ENCODE peak calls at places on chromosomes 6 and 20, in ten cellular contexts. One of them, this sample, is unnamed.

GRCh38 chr6:148502083-148502772 is 159.6 kb downstream of the SASH1 start:
- DNase-seq in renal cortical epithelial cell: no peak
- DNase-seq in kidney tubule cell: no peak
- DNase-seq in activated CD8-positive, alpha-beta memory T cell treated with anti-CD3 and anti-CD28 coated beads for 1 hour: no peak
- DNase-seq in fibroblast of the conjunctiva: peak
- DNase-seq in HS-5: no peak
- DNase-seq in heart left ventricle: no peak
- DNase-seq in cardiac fibroblast: peak
- DNase-seq in coronary artery: no peak
- DNase-seq in GM10248: no peak
- DNase-seq in this sample: no peak

GRCh38 chr6:39887692-39888450 is 46.4 kb downstream of the MOCS1 start:
- DNase-seq in renal cortical epithelial cell: peak
- DNase-seq in kidney tubule cell: peak
- DNase-seq in activated CD8-positive, alpha-beta memory T cell treated with anti-CD3 and anti-CD28 coated beads for 1 hour: no peak
- DNase-seq in fibroblast of the conjunctiva: peak
- DNase-seq in HS-5: peak
- DNase-seq in heart left ventricle: peak
- DNase-seq in cardiac fibroblast: peak
- DNase-seq in coronary artery: peak
- DNase-seq in GM10248: no peak
- DNase-seq in this sample: no peak

GRCh38 chr6:155201461-155202226 is 62.2 kb upstream of the CLDN20 start:
- DNase-seq in renal cortical epithelial cell: peak
- DNase-seq in kidney tubule cell: peak
- DNase-seq in activated CD8-positive, alpha-beta memory T cell treated with anti-CD3 and anti-CD28 coated beads for 1 hour: no peak
- DNase-seq in fibroblast of the conjunctiva: peak
- DNase-seq in HS-5: peak
- DNase-seq in heart left ventricle: no peak
- DNase-seq in cardiac fibroblast: peak
- DNase-seq in coronary artery: no peak
- DNase-seq in GM10248: no peak
- DNase-seq in this sample: no peak

GRCh38 chr6:122620902-122621301 is 10.7 kb downstream of the PKIB start:
- DNase-seq in renal cortical epithelial cell: no peak
- DNase-seq in kidney tubule cell: peak
- DNase-seq in activated CD8-positive, alpha-beta memory T cell treated with anti-CD3 and anti-CD28 coated beads for 1 hour: no peak
- DNase-seq in fibroblast of the conjunctiva: no peak
- DNase-seq in HS-5: peak
- DNase-seq in heart left ventricle: no peak
- DNase-seq in cardiac fibroblast: no peak
- DNase-seq in coronary artery: no peak
- DNase-seq in GM10248: no peak
- DNase-seq in this sample: no peak

GRCh38 chr20:19828233-19828632 is 70.2 kb downstream of the RIN2 start:
- DNase-seq in renal cortical epithelial cell: peak
- DNase-seq in kidney tubule cell: peak
- DNase-seq in activated CD8-positive, alpha-beta memory T cell treated with anti-CD3 and anti-CD28 coated beads for 1 hour: no peak
- DNase-seq in fibroblast of the conjunctiva: no peak
- DNase-seq in HS-5: no peak
- DNase-seq in heart left ventricle: no peak
- DNase-seq in cardiac fibroblast: peak
- DNase-seq in coronary artery: no peak
- DNase-seq in GM10248: peak
- DNase-seq in this sample: peak

GRCh38 chr20:58542411-58543095 is 27.4 kb upstream of the APCDD1L start:
- DNase-seq in renal cortical epithelial cell: peak
- DNase-seq in kidney tubule cell: peak
- DNase-seq in activated CD8-positive, alpha-beta memory T cell treated with anti-CD3 and anti-CD28 coated beads for 1 hour: no peak
- DNase-seq in fibroblast of the conjunctiva: no peak
- DNase-seq in HS-5: no peak
- DNase-seq in heart left ventricle: no peak
- DNase-seq in cardiac fibroblast: peak
- DNase-seq in coronary artery: no peak
- DNase-seq in GM10248: no peak
- DNase-seq in this sample: no peak

GRCh38 chr20:7703436-7703835 is 236.8 kb downstream of the HAO1 start:
- DNase-seq in renal cortical epithelial cell: no peak
- DNase-seq in kidney tubule cell: no peak
- DNase-seq in activated CD8-positive, alpha-beta memory T cell treated with anti-CD3 and anti-CD28 coated beads for 1 hour: no peak
- DNase-seq in fibroblast of the conjunctiva: no peak
- DNase-seq in HS-5: no peak
- DNase-seq in heart left ventricle: no peak
- DNase-seq in cardiac fibroblast: no peak
- DNase-seq in coronary artery: no peak
- DNase-seq in GM10248: no peak
- DNase-seq in this sample: no peak

GRCh38 chr20:45306431-45306982 is at the start of gene RBPJL:
- DNase-seq in renal cortical epithelial cell: no peak
- DNase-seq in kidney tubule cell: no peak
- DNase-seq in activated CD8-positive, alpha-beta memory T cell treated with anti-CD3 and anti-CD28 coated beads for 1 hour: peak
- DNase-seq in fibroblast of the conjunctiva: no peak
- DNase-seq in HS-5: no peak
- DNase-seq in heart left ventricle: no peak
- DNase-seq in cardiac fibroblast: no peak
- DNase-seq in coronary artery: no peak
- DNase-seq in GM10248: peak
- DNase-seq in this sample: no peak

GRCh38 chr6:900716-901605 is 208.0 kb upstream of the EXOC2 start:
- DNase-seq in renal cortical epithelial cell: peak
- DNase-seq in kidney tubule cell: peak
- DNase-seq in activated CD8-positive, alpha-beta memory T cell treated with anti-CD3 and anti-CD28 coated beads for 1 hour: no peak
- DNase-seq in fibroblast of the conjunctiva: no peak
- DNase-seq in HS-5: no peak
- DNase-seq in heart left ventricle: no peak
- DNase-seq in cardiac fibroblast: no peak
- DNase-seq in coronary artery: no peak
- DNase-seq in GM10248: no peak
- DNase-seq in this sample: no peak

GRCh38 chr6:30689022-30689865 is 1.5 kb downstream of the NRM start:
- DNase-seq in renal cortical epithelial cell: no peak
- DNase-seq in kidney tubule cell: no peak
- DNase-seq in activated CD8-positive, alpha-beta memory T cell treated with anti-CD3 and anti-CD28 coated beads for 1 hour: no peak
- DNase-seq in fibroblast of the conjunctiva: no peak
- DNase-seq in HS-5: no peak
- DNase-seq in heart left ventricle: no peak
- DNase-seq in cardiac fibroblast: no peak
- DNase-seq in coronary artery: no peak
- DNase-seq in GM10248: no peak
- DNase-seq in this sample: no peak

GRCh38 chr6:157045831-157046454 is 268.8 kb downstream of the ARID1B start:
- DNase-seq in renal cortical epithelial cell: peak
- DNase-seq in kidney tubule cell: peak
- DNase-seq in activated CD8-positive, alpha-beta memory T cell treated with anti-CD3 and anti-CD28 coated beads for 1 hour: no peak
- DNase-seq in fibroblast of the conjunctiva: peak
- DNase-seq in HS-5: peak
- DNase-seq in heart left ventricle: no peak
- DNase-seq in cardiac fibroblast: peak
- DNase-seq in coronary artery: no peak
- DNase-seq in GM10248: no peak
- DNase-seq in this sample: no peak

GRCh38 chr20:63552481-63553249 is 1.3 kb upstream of the FNDC11 start:
- DNase-seq in renal cortical epithelial cell: no peak
- DNase-seq in kidney tubule cell: peak
- DNase-seq in activated CD8-positive, alpha-beta memory T cell treated with anti-CD3 and anti-CD28 coated beads for 1 hour: no peak
- DNase-seq in fibroblast of the conjunctiva: no peak
- DNase-seq in HS-5: no peak
- DNase-seq in heart left ventricle: no peak
- DNase-seq in cardiac fibroblast: no peak
- DNase-seq in coronary artery: no peak
- DNase-seq in GM10248: no peak
- DNase-seq in this sample: peak

GRCh38 chr20:63056236-63057132 is 49.7 kb upstream of the BHLHE23 start:
- DNase-seq in renal cortical epithelial cell: no peak
- DNase-seq in kidney tubule cell: no peak
- DNase-seq in activated CD8-positive, alpha-beta memory T cell treated with anti-CD3 and anti-CD28 coated beads for 1 hour: peak
- DNase-seq in fibroblast of the conjunctiva: no peak
- DNase-seq in HS-5: no peak
- DNase-seq in heart left ventricle: no peak
- DNase-seq in cardiac fibroblast: peak
- DNase-seq in coronary artery: peak
- DNase-seq in GM10248: peak
- DNase-seq in this sample: no peak

GRCh38 chr20:33816191-33816590 is 5.0 kb downstream of the CHMP4B start:
- DNase-seq in renal cortical epithelial cell: no peak
- DNase-seq in kidney tubule cell: no peak
- DNase-seq in activated CD8-positive, alpha-beta memory T cell treated with anti-CD3 and anti-CD28 coated beads for 1 hour: no peak
- DNase-seq in fibroblast of the conjunctiva: no peak
- DNase-seq in HS-5: no peak
- DNase-seq in heart left ventricle: no peak
- DNase-seq in cardiac fibroblast: no peak
- DNase-seq in coronary artery: no peak
- DNase-seq in GM10248: no peak
- DNase-seq in this sample: no peak

GRCh38 chr6:147135211-147135672 is 69.0 kb upstream of the STXBP5 start:
- DNase-seq in renal cortical epithelial cell: peak
- DNase-seq in kidney tubule cell: peak
- DNase-seq in activated CD8-positive, alpha-beta memory T cell treated with anti-CD3 and anti-CD28 coated beads for 1 hour: no peak
- DNase-seq in fibroblast of the conjunctiva: peak
- DNase-seq in HS-5: peak
- DNase-seq in heart left ventricle: no peak
- DNase-seq in cardiac fibroblast: peak
- DNase-seq in coronary artery: no peak
- DNase-seq in GM10248: no peak
- DNase-seq in this sample: peak

This sample was measured in GF-D8.